ENCODE peak calls at places on chromosomes 5 and 9, in four cellular contexts. One of them, this sample, is unnamed.
A peak's percentile ranks its signal among the peaks of the same experiment; 100 is the strongest.

GRCh38 chr5:95818181-95819147 is 4.1 kb downstream of the GLRX start:
- DNase-seq in choroid plexus epithelial cell: no peak
- DNase-seq in HCT116: no peak
- DNase-seq in fibroblast of the aortic adventitia: no peak
- DNase-seq in this sample: peak; percentile 58

GRCh38 chr9:84301851-84302250 is 38.7 kb downstream of the SLC28A3 start:
- DNase-seq in choroid plexus epithelial cell: peak; percentile 70
- DNase-seq in HCT116: no peak
- DNase-seq in fibroblast of the aortic adventitia: peak; percentile 25
- DNase-seq in this sample: no peak

GRCh38 chr9:98551511-98552286 is 157.0 kb downstream of the GABBR2 start:
- DNase-seq in choroid plexus epithelial cell: peak; percentile 58
- DNase-seq in HCT116: no peak
- DNase-seq in fibroblast of the aortic adventitia: peak; percentile 80
- DNase-seq in this sample: no peak

GRCh38 chr5:989961-990530 is 18.6 kb upstream of the NKD2 start:
- DNase-seq in choroid plexus epithelial cell: no peak
- DNase-seq in HCT116: no peak
- DNase-seq in fibroblast of the aortic adventitia: no peak
- DNase-seq in this sample: peak; percentile 85

GRCh38 chr5:68129364-68129763 is 86.2 kb upstream of the PIK3R1 start:
- DNase-seq in choroid plexus epithelial cell: no peak
- DNase-seq in HCT116: no peak
- DNase-seq in fibroblast of the aortic adventitia: no peak
- DNase-seq in this sample: no peak

GRCh38 chr5:115840825-115841224 is 540 bp downstream of the ATG12 start:
- DNase-seq in choroid plexus epithelial cell: no peak
- DNase-seq in HCT116: no peak
- DNase-seq in fibroblast of the aortic adventitia: no peak
- DNase-seq in this sample: no peak

GRCh38 chr9:129162901-129163670 is 15.0 kb downstream of the IER5L start:
- DNase-seq in choroid plexus epithelial cell: peak; percentile 25
- DNase-seq in HCT116: no peak
- DNase-seq in fibroblast of the aortic adventitia: no peak
- DNase-seq in this sample: no peak

GRCh38 chr5:98977723-98978122 is 48.9 kb upstream of the CHD1 start:
- DNase-seq in choroid plexus epithelial cell: no peak
- DNase-seq in HCT116: no peak
- DNase-seq in fibroblast of the aortic adventitia: no peak
- DNase-seq in this sample: no peak

GRCh38 chr5:138210985-138211384 is 2.1 kb downstream of the CDC23 start:
- DNase-seq in choroid plexus epithelial cell: no peak
- DNase-seq in HCT116: no peak
- DNase-seq in fibroblast of the aortic adventitia: no peak
- DNase-seq in this sample: no peak

GRCh38 chr5:3958389-3958788 is 362.8 kb downstream of the IRX1 start:
- DNase-seq in choroid plexus epithelial cell: no peak
- DNase-seq in HCT116: no peak
- DNase-seq in fibroblast of the aortic adventitia: no peak
- DNase-seq in this sample: no peak

GRCh38 chr5:53642006-53642405 is 81.6 kb downstream of the NDUFS4 start:
- DNase-seq in choroid plexus epithelial cell: peak; percentile 13
- DNase-seq in HCT116: no peak
- DNase-seq in fibroblast of the aortic adventitia: peak; percentile 48
- DNase-seq in this sample: no peak

GRCh38 chr9:125752070-125752628 is 5.0 kb downstream of the PBX3 start:
- DNase-seq in choroid plexus epithelial cell: no peak
- DNase-seq in HCT116: no peak
- DNase-seq in fibroblast of the aortic adventitia: no peak
- DNase-seq in this sample: no peak

GRCh38 chr9:87375397-87376073 is 122.1 kb upstream of the DAPK1 start:
- DNase-seq in choroid plexus epithelial cell: peak; percentile 31
- DNase-seq in HCT116: no peak
- DNase-seq in fibroblast of the aortic adventitia: peak; percentile 29
- DNase-seq in this sample: no peak

GRCh38 chr5:143636951-143637528 is 174.9 kb upstream of the HMHB1 start:
- DNase-seq in choroid plexus epithelial cell: peak; percentile 64
- DNase-seq in HCT116: no peak
- DNase-seq in fibroblast of the aortic adventitia: peak; percentile 65
- DNase-seq in this sample: no peak

GRCh38 chr5:51382759-51383493 is at the start of gene ISL1:
- DNase-seq in choroid plexus epithelial cell: peak; percentile 42
- DNase-seq in HCT116: peak; percentile 57
- DNase-seq in fibroblast of the aortic adventitia: peak; percentile 86
- DNase-seq in this sample: peak; percentile 74

GRCh38 chr5:132501961-132502931 is 11.7 kb upstream of the IRF1 start:
- DNase-seq in choroid plexus epithelial cell: peak; percentile 64
- DNase-seq in HCT116: no peak
- DNase-seq in fibroblast of the aortic adventitia: peak; percentile 37
- DNase-seq in this sample: no peak

GRCh38 chr5:157289164-157289819 is 23.4 kb downstream of the CYFIP2 start:
- DNase-seq in choroid plexus epithelial cell: no peak
- DNase-seq in HCT116: no peak
- DNase-seq in fibroblast of the aortic adventitia: no peak
- DNase-seq in this sample: no peak

GRCh38 chr9:32524558-32525461 is 1.2 kb downstream of the RIGI start:
- DNase-seq in choroid plexus epithelial cell: peak; percentile 38
- DNase-seq in HCT116: no peak
- DNase-seq in fibroblast of the aortic adventitia: peak; percentile 19
- DNase-seq in this sample: no peak

GRCh38 chr9:22030101-22030598 is 21.0 kb upstream of the CDKN2B start:
- DNase-seq in choroid plexus epithelial cell: peak; percentile 81
- DNase-seq in HCT116: no peak
- DNase-seq in fibroblast of the aortic adventitia: peak; percentile 77
- DNase-seq in this sample: no peak

GRCh38 chr9:4048441-4048840 is 251.4 kb downstream of the GLIS3 start:
- DNase-seq in choroid plexus epithelial cell: peak; percentile 85
- DNase-seq in HCT116: no peak
- DNase-seq in fibroblast of the aortic adventitia: peak; percentile 60
- DNase-seq in this sample: no peak

GRCh38 chr9:136399176-136400037 is 563 bp downstream of the SNAPC4 start:
- DNase-seq in choroid plexus epithelial cell: peak; percentile 28
- DNase-seq in HCT116: no peak
- DNase-seq in fibroblast of the aortic adventitia: peak; percentile 39
- DNase-seq in this sample: peak; percentile 55

GRCh38 chr5:149775785-149776184 is 45.7 kb downstream of the PPARGC1B start:
- DNase-seq in choroid plexus epithelial cell: peak; percentile 28
- DNase-seq in HCT116: peak; percentile 54
- DNase-seq in fibroblast of the aortic adventitia: no peak
- DNase-seq in this sample: no peak

GRCh38 chr9:120792898-120793765 is at the start of gene FBXW2:
- DNase-seq in choroid plexus epithelial cell: peak; percentile 86
- DNase-seq in HCT116: peak; percentile 75
- DNase-seq in fibroblast of the aortic adventitia: peak; percentile 86
- DNase-seq in this sample: peak; percentile 96

GRCh38 chr5:64207978-64208377 is 42.3 kb downstream of the RNF180 start:
- DNase-seq in choroid plexus epithelial cell: peak; percentile 41
- DNase-seq in HCT116: no peak
- DNase-seq in fibroblast of the aortic adventitia: peak; percentile 52
- DNase-seq in this sample: no peak

GRCh38 chr5:134511796-134512660 is 13.4 kb upstream of the JADE2 start:
- DNase-seq in choroid plexus epithelial cell: peak; percentile 86
- DNase-seq in HCT116: no peak
- DNase-seq in fibroblast of the aortic adventitia: peak; percentile 81
- DNase-seq in this sample: peak; percentile 89

GRCh38 chr5:160175438-160176218 is 53.7 kb upstream of the FABP6 start:
- DNase-seq in choroid plexus epithelial cell: no peak
- DNase-seq in HCT116: no peak
- DNase-seq in fibroblast of the aortic adventitia: no peak
- DNase-seq in this sample: peak; percentile 44

DNA sequence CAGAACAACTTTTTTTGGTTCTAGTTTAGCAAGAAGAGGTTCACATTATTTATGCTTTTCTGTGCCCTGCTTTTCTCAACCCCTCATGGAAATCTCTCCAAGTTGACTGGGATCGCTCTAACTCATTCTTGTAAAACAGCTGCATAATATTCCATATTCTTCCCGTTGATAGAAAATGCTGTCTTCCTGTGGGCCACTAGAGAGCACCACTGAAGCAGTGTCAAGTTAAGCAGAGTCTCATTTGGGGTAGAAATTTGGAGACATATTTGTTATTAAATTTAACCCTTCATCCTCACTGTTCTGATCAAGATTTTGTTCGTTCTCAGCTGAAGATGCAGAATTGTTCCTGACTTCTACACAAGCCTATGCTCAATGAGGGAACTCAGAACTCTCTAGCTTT is 140.1 kb downstream of the CEMIP2 start:
- DNase-seq in choroid plexus epithelial cell: peak; percentile 33
- DNase-seq in HCT116: no peak
- DNase-seq in fibroblast of the aortic adventitia: peak; percentile 25
- DNase-seq in this sample: no peak
- H3K4me3 ChIP-seq in choroid plexus epithelial cell: no peak overlapping the region
- H3K4me3 ChIP-seq in HCT116: no peak overlapping the region
- H3K4me3 ChIP-seq in fibroblast of the aortic adventitia: no peak overlapping the region
- H3K4me3 ChIP-seq in this sample: no peak overlapping the region

DNA sequence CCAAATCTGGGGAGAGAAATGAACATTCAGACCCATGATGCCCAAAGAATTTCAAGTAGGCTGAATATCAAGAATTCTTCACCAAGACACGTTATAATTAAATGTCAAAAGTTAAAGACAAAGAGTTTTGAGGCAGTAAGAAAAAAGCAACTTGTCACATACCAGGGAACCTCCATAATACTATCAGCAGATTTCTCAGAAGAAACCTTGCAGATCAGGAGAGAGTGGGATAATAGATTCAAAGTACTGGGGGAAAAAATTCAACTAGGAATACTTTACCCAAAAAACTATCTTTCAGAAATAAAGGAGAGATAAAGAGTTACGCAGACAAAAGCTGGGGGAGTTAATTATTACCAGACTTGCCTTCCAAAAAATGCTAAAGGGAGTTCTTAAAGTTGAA is 516.0 kb downstream of the CETN3 start:
- DNase-seq in choroid plexus epithelial cell: peak; percentile 10
- DNase-seq in HCT116: no peak
- DNase-seq in fibroblast of the aortic adventitia: no peak
- DNase-seq in this sample: no peak
- H3K4me3 ChIP-seq in choroid plexus epithelial cell: no peak overlapping the region
- H3K4me3 ChIP-seq in HCT116: no peak overlapping the region
- H3K4me3 ChIP-seq in fibroblast of the aortic adventitia: no peak overlapping the region
- H3K4me3 ChIP-seq in this sample: no peak overlapping the region

GRCh38 chr9:137534256-137535119 is 15.7 kb downstream of the PNPLA7 start:
- DNase-seq in choroid plexus epithelial cell: peak; percentile 85
- DNase-seq in HCT116: peak; percentile 59
- DNase-seq in fibroblast of the aortic adventitia: peak; percentile 71
- DNase-seq in this sample: no peak
- H3K4me3 ChIP-seq in choroid plexus epithelial cell: no peak overlapping the region
- H3K4me3 ChIP-seq in HCT116: no peak overlapping the region
- H3K4me3 ChIP-seq in fibroblast of the aortic adventitia: no peak overlapping the region
- H3K4me3 ChIP-seq in this sample: no peak overlapping the region

GRCh38 chr5:9194509-9194908 is 351.4 kb downstream of the SEMA5A start:
- DNase-seq in choroid plexus epithelial cell: peak; percentile 79
- DNase-seq in HCT116: no peak
- DNase-seq in fibroblast of the aortic adventitia: peak; percentile 84
- DNase-seq in this sample: no peak
- H3K4me3 ChIP-seq in choroid plexus epithelial cell: no peak overlapping the region
- H3K4me3 ChIP-seq in HCT116: no peak overlapping the region
- H3K4me3 ChIP-seq in fibroblast of the aortic adventitia: no peak overlapping the region
- H3K4me3 ChIP-seq in this sample: no peak overlapping the region

GRCh38 chr5:9617739-9618504 is 12.2 kb downstream of the TAS2R1 start:
- DNase-seq in choroid plexus epithelial cell: no peak
- DNase-seq in HCT116: no peak
- DNase-seq in fibroblast of the aortic adventitia: no peak
- DNase-seq in this sample: no peak
- H3K4me3 ChIP-seq in choroid plexus epithelial cell: no peak overlapping the region
- H3K4me3 ChIP-seq in HCT116: no peak overlapping the region
- H3K4me3 ChIP-seq in fibroblast of the aortic adventitia: no peak overlapping the region
- H3K4me3 ChIP-seq in this sample: no peak overlapping the region

DNA sequence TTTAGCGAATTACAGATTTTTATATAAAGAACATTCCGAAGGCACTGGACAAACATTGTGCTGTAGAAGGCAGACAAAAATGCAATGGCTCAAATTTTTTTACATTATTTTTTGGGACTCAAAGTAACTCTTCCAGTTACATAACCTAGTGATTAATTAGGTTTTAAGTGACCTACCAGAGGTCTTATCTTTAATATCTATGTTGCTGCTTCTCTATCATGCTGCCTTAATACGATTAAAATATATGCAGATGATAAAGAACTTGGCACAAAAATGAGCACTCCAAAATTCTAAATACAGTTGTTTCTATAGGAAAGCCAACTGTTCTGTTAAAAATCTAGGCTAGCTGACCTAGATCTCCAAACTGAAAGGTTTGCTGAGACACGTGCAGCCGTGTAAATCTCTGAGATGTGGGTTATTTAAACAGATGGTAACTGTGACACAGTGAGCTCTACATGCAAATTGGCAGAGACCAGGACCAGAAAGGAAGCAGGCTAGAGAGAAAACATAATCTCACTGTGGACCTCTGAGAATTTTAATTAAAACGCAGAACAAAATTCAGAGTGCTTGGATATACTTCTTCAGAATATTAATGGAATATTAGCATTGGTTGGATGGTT is 56.2 kb downstream of the CAMK4 start:
- DNase-seq in choroid plexus epithelial cell: no peak
- DNase-seq in HCT116: no peak
- DNase-seq in fibroblast of the aortic adventitia: no peak
- DNase-seq in this sample: no peak
- H3K4me3 ChIP-seq in choroid plexus epithelial cell: no peak overlapping the region
- H3K4me3 ChIP-seq in HCT116: no peak overlapping the region
- H3K4me3 ChIP-seq in fibroblast of the aortic adventitia: no peak overlapping the region
- H3K4me3 ChIP-seq in this sample: no peak overlapping the region

DNA sequence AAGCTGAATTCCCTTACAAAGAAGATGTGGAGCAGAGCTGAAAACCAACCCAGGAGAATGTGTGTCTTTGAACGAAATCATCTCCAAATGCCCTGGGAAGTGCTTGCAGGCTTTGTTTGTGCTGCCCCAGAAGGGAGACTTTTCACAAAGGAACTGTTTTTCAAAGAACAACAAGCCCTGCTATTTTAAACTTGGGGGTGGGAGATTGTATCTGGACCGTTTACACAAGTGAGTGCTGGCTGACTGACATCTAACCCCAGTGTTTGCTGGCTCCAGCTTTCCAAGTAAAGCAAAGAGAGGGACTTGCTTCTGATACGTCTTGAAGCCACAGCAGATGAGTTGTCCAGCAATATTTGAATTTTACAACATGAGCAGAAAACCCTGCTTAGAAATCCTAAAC is 1.6 kb downstream of the ADAMTS12 start:
- DNase-seq in choroid plexus epithelial cell: peak; percentile 41
- DNase-seq in HCT116: no peak
- DNase-seq in fibroblast of the aortic adventitia: peak; percentile 30
- DNase-seq in this sample: no peak
- H3K4me3 ChIP-seq in choroid plexus epithelial cell: peak overlapping the region; percentile 64
- H3K4me3 ChIP-seq in HCT116: no peak overlapping the region
- H3K4me3 ChIP-seq in fibroblast of the aortic adventitia: peak overlapping the region; percentile 78
- H3K4me3 ChIP-seq in this sample: peak overlapping the region; percentile 51

GRCh38 chr5:38240212-38240611 is 18.1 kb upstream of the EGFLAM start:
- DNase-seq in choroid plexus epithelial cell: no peak
- DNase-seq in HCT116: no peak
- DNase-seq in fibroblast of the aortic adventitia: no peak
- DNase-seq in this sample: no peak
- H3K4me3 ChIP-seq in choroid plexus epithelial cell: no peak overlapping the region
- H3K4me3 ChIP-seq in HCT116: no peak overlapping the region
- H3K4me3 ChIP-seq in fibroblast of the aortic adventitia: no peak overlapping the region
- H3K4me3 ChIP-seq in this sample: no peak overlapping the region